ENCODE peak calls at places on chromosomes 1 and 21, in four cellular contexts. C is CD8-positive, alpha-beta T cell; S is cardiac muscle cell; Z is adrenal gland. M is an unnamed sample.

GRCh38 chr1:85571181-85571540 is 9.4 kb upstream of the CCN1 start:
- DNase-seq in C (no peak), S (no peak), Z (no peak), M (no peak)

GRCh38 chr1:218156602-218157001 is 128.5 kb upstream of the RRP15 start:
- DNase-seq in C (no peak), S (no peak), Z (no peak), M (no peak)

GRCh38 chr21:33434770-33435360 is 31.7 kb downstream of the IFNGR2 start:
- DNase-seq in C (no peak), S (peak; percentile 90), Z (no peak), M (no peak)

GRCh38 chr1:115495603-115496002 is 146.2 kb upstream of the VANGL1 start:
- DNase-seq in C (no peak), S (no peak), Z (no peak), M (no peak)

GRCh38 chr1:119420638-119421037 is 5.7 kb downstream of the HSD3B2 start:
- DNase-seq in C (no peak), S (no peak), Z (no peak), M (no peak)

GRCh38 chr1:115112496-115113375 is 23.4 kb upstream of the TSPAN2 start:
- DNase-seq in C (peak; percentile 67), S (peak; percentile 37), Z (peak; percentile 31), M (no peak)

GRCh38 chr21:14526199-14526598 is 19.9 kb downstream of the SAMSN1 start:
- DNase-seq in C (no peak), S (no peak), Z (no peak), M (no peak)

GRCh38 chr1:41245659-41246058 is 3.6 kb upstream of the SCMH1 start:
- DNase-seq in C (no peak), S (peak; percentile 67), Z (no peak), M (no peak)

GRCh38 chr1:17155257-17155895 is 36.1 kb upstream of the PADI2 start:
- DNase-seq in C (no peak), S (peak; percentile 21), Z (no peak), M (peak; percentile 7)

GRCh38 chr1:173853074-173853473 is 14.7 kb downstream of the GAS5 start:
- DNase-seq in C (no peak), S (peak; percentile 87), Z (no peak), M (no peak)

GRCh38 chr1:204190212-204191211 is 5.8 kb downstream of the KISS1 start:
- DNase-seq in C (no peak), S (peak; percentile 73), Z (no peak), M (no peak)

DNA sequence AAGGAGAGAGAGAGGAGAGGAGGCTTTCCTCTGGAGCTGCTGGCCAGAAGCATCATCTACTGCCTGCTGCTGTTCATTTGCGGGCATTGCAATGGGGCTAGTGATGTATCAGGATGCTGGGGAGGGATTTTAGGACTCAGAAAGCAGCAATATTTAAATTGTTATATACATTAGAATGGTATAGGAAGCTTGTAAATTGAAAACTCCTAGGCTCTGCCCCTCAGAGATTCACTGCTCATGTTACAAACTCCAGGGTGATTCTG is 141.9 kb downstream of the ZNF648 start:
- DNase-seq in C (no peak), S (no peak), Z (no peak), M (no peak)
- TF ChIP-seq CTCF in C (no peak), S (no peak), Z (no peak), M (no peak)

DNA sequence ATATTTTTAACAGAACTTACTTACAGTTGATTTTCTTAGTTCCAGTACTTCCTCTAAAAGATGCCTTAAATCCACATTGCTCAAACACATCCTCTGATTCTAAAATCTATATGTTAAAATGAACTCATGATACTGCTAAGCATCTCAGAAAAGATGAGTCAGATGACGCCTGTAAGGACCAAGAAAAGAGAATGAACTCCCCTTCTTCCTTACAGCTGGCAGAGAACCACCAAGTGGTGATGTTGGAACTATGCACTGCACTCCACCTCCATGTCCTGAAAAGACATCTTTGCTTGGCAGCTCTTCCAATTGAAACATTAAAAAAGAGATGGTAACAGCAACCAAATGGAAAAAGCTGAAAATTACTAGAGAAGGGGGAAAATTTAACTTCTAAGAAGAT is 648.8 kb downstream of the PTPRC start:
- DNase-seq in C (no peak), S (no peak), Z (no peak), M (no peak)
- TF ChIP-seq CTCF in C (no peak), S (no peak), Z (no peak), M (no peak)

GRCh38 chr1:79074975-79075374 is 68.4 kb upstream of the ADGRL4 start:
- DNase-seq in C (no peak), S (no peak), Z (no peak), M (no peak)

GRCh38 chr1:79069828-79070227 is 63.3 kb upstream of the ADGRL4 start:
- DNase-seq in C (no peak), S (no peak), Z (no peak), M (no peak)
- TF ChIP-seq CTCF in C (no peak), S (no peak), Z (no peak), M (no peak)

GRCh38 chr1:64401285-64401684 is 68.6 kb upstream of the CACHD1 start:
- DNase-seq in C (no peak), S (no peak), Z (no peak), M (no peak)

GRCh38 chr1:64403331-64403730 is 66.6 kb upstream of the CACHD1 start:
- DNase-seq in C (no peak), S (no peak), Z (no peak), M (no peak)

GRCh38 chr1:64398937-64399336 is 71.0 kb upstream of the CACHD1 start:
- DNase-seq in C (no peak), S (no peak), Z (no peak), M (no peak)

GRCh38 chr1:64405833-64406232 is 64.1 kb upstream of the CACHD1 start:
- DNase-seq in C (no peak), S (no peak), Z (no peak), M (no peak)

GRCh38 chr1:64404202-64404601 is 65.7 kb upstream of the CACHD1 start:
- DNase-seq in C (no peak), S (no peak), Z (no peak), M (no peak)
- TF ChIP-seq CTCF in C (no peak), S (no peak), Z (no peak), M (no peak)

GRCh38 chr1:205448540-205449253 is 7.1 kb downstream of the BLACAT1 start:
- DNase-seq in C (no peak), S (no peak), Z (no peak), M (no peak)

GRCh38 chr1:205449254-205449749 is 6.5 kb downstream of the BLACAT1 start:
- DNase-seq in C (no peak), S (no peak), Z (no peak), M (no peak)

GRCh38 chr1:205451202-205451601 is 4.6 kb downstream of the BLACAT1 start:
- DNase-seq in C (no peak), S (no peak), Z (no peak), M (no peak)

GRCh38 chr1:205450448-205450847 is 5.4 kb downstream of the BLACAT1 start:
- DNase-seq in C (no peak), S (no peak), Z (no peak), M (no peak)

DNA sequence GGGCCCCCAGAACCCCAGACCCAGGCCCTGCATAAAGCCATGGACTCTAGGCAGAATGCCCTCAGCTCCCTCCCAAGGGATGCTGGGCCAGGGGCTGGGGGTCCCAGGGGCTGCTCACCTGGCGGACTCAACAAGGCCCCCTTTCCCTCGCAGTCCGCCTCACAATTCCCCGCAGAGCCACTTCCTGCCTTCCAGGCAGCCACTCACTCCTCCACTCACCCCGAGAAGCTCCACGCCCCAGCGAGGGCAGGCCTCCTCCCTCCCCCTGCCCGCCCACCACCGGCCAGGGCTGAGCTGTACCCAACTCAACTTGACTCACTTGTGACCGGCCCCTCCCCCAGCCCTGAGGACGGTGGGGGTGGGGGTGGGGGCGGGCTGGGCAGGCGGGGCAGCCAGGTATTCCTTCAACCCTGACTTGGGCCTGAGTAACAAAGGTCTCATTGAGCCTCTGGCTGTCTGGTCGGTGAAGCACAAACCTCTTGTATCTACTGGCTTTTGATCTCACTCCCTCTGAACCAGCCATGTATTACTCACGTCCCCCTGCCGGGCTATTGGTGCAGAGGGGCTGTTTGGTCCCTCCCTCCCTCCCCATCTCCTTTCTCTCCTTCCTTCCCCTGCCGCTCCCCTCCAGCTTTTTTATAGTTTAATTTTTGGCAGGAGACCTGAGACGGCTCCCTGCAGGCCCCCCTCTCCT is 5.9 kb downstream of the BLACAT1 start:
- DNase-seq in C (no peak), S (peak; percentile 69), Z (no peak), M (no peak)
- TF ChIP-seq CTCF in C (no peak), S (no peak), Z (no peak), M (no peak)

DNA sequence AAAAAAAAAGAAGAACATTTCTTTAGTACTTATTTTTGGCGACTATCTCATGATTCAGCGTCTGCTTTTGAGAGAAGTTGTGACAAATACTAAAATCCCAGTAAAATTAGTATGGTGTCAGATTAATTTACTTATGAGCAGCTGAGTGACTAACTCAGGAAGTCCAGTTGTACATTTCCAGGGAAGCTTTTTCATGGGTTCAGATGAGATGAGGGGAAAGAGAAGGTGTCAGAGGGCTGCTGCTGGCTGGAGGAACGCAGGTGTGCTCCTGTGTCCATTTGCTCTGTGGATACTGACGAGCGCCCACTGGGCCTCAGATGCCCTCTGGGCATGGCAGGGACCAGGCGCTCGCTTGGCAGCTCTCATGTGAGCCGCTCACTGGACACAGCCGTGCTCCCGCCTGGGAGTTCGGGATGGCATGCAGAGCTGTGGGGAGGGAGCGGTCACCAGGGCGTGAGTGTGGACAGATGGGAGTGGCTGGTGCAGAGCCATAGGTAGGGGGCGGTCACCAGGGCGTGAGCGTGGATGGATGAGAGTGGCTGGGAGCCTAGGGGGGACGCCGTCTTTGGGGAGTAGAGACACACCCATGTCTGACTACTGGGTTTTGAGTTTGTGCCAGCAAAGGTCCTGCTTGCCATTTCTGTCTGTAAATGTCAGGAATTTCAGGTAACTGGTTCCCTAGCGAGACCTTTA is 55.0 kb downstream of the ADARB1 start:
- DNase-seq in C (no peak), S (no peak), Z (no peak), M (no peak)
- TF ChIP-seq CTCF in C (no peak), S (no peak), Z (no peak), M (no peak)